ENCODE peak calls at places on chromosomes 12 and 14, in seven cellular contexts. N is Peyer's patch, F is psoas muscle, V is A673, R is stomach, U is tibial artery, L is heart left ventricle. T is an unnamed sample.

GRCh38 chr12:1252758-1253157 is 261.7 kb downstream of the ERC1 start:
- DNase-seq in N (no peak), F (no peak), V (no peak), R (no peak), U (no peak), L (no peak), T (no peak)

GRCh38 chr14:56487090-56487667 is 92.4 kb upstream of the TMEM260 start:
- DNase-seq in N (no peak), F (no peak), V (peak), R (no peak), U (no peak), L (no peak), T (peak)

GRCh38 chr14:22819191-22819988 is 4.2 kb upstream of the SLC7A7 start:
- DNase-seq in N (peak), F (no peak), V (no peak), R (peak), U (peak), L (peak), T (peak)

GRCh38 chr14:43665570-43666267 is 841.4 kb downstream of the FSCB start:
- DNase-seq in N (no peak), F (peak), V (no peak), R (no peak), U (no peak), L (no peak), T (no peak)

GRCh38 chr14:64912256-64912655 is 2.0 kb upstream of the CHURC1 start:
- DNase-seq in N (no peak), F (no peak), V (no peak), R (no peak), U (no peak), L (no peak), T (peak)

GRCh38 chr12:8453796-8454195 is 2.0 kb upstream of the CLEC6A start:
- DNase-seq in N (no peak), F (no peak), V (no peak), R (no peak), U (no peak), L (no peak), T (no peak)

GRCh38 chr14:51517116-51517515 is 134.6 kb upstream of the FRMD6 start:
- DNase-seq in N (no peak), F (no peak), V (no peak), R (no peak), U (no peak), L (no peak), T (no peak)

GRCh38 chr12:49059385-49060232 is 985 bp downstream of the KMT2D start:
- DNase-seq in N (peak), F (no peak), V (peak), R (no peak), U (no peak), L (no peak), T (peak)

GRCh38 chr12:30847259-30847658 is 79.3 kb upstream of the TSPAN11 start:
- DNase-seq in N (no peak), F (no peak), V (peak), R (no peak), U (no peak), L (no peak), T (peak)

GRCh38 chr12:39441189-39441962 is 1.5 kb downstream of the KIF21A start:
- DNase-seq in N (no peak), F (no peak), V (no peak), R (no peak), U (no peak), L (no peak), T (no peak)

GRCh38 chr12:12560587-12561304 is 1.9 kb downstream of the DUSP16 start:
- DNase-seq in N (no peak), F (no peak), V (peak), R (peak), U (peak), L (peak), T (peak)

GRCh38 chr14:89845346-89845745 is 109.2 kb downstream of the EFCAB11 start:
- DNase-seq in N (no peak), F (no peak), V (no peak), R (no peak), U (no peak), L (no peak), T (peak)

GRCh38 chr12:128727461-128727860 is 96.3 kb downstream of the SLC15A4 start:
- DNase-seq in N (no peak), F (no peak), V (no peak), R (no peak), U (no peak), L (no peak), T (peak)

GRCh38 chr12:126093911-126094310 is 1028.7 kb downstream of the AACS start:
- DNase-seq in N (no peak), F (no peak), V (peak), R (no peak), U (no peak), L (no peak), T (no peak)

GRCh38 chr12:28937196-28937595 is 211.9 kb upstream of the FAR2 start:
- DNase-seq in N (no peak), F (no peak), V (no peak), R (no peak), U (no peak), L (no peak), T (no peak)

GRCh38 chr12:5251786-5252185 is 180.1 kb upstream of the NTF3 start:
- DNase-seq in N (no peak), F (no peak), V (no peak), R (no peak), U (no peak), L (no peak), T (no peak)

GRCh38 chr14:105879503-105879866 is 353.1 kb downstream of the TMEM121 start:
- DNase-seq in N (no peak), F (no peak), V (no peak), R (peak), U (no peak), L (peak), T (no peak)

GRCh38 chr12:22678175-22678574 is 53.2 kb downstream of the ETNK1 start:
- DNase-seq in N (no peak), F (no peak), V (no peak), R (no peak), U (no peak), L (no peak), T (peak)

GRCh38 chr14:24053548-24054323 is 1.9 kb downstream of the CARMIL3 start:
- DNase-seq in N (no peak), F (no peak), V (no peak), R (no peak), U (no peak), L (no peak), T (no peak)

GRCh38 chr12:128258866-128259555 is 8.0 kb upstream of the TMEM132C start:
- DNase-seq in N (no peak), F (no peak), V (no peak), R (no peak), U (no peak), L (no peak), T (no peak)

GRCh38 chr12:65585648-65586420 is 238.4 kb upstream of the HMGA2 start:
- DNase-seq in N (no peak), F (no peak), V (peak), R (no peak), U (no peak), L (no peak), T (no peak)
- H3K27ac ChIP-seq in N (no peak), F (no peak), V (peak), R (no peak), U (no peak), L (no peak), T (no peak)

GRCh38 chr12:75781532-75782046 is 250.0 kb downstream of the PHLDA1 start:
- DNase-seq in N (no peak), F (no peak), V (no peak), R (no peak), U (no peak), L (no peak), T (no peak)

GRCh38 chr12:75783093-75783877 is 248.3 kb downstream of the PHLDA1 start:
- DNase-seq in N (no peak), F (peak), V (no peak), R (no peak), U (no peak), L (peak), T (no peak)

GRCh38 chr12:75786071-75786470 is 245.5 kb downstream of the PHLDA1 start:
- DNase-seq in N (no peak), F (no peak), V (no peak), R (no peak), U (no peak), L (no peak), T (no peak)

GRCh38 chr12:75782182-75782581 is 249.4 kb downstream of the PHLDA1 start:
- DNase-seq in N (no peak), F (no peak), V (no peak), R (no peak), U (no peak), L (no peak), T (no peak)

DNA sequence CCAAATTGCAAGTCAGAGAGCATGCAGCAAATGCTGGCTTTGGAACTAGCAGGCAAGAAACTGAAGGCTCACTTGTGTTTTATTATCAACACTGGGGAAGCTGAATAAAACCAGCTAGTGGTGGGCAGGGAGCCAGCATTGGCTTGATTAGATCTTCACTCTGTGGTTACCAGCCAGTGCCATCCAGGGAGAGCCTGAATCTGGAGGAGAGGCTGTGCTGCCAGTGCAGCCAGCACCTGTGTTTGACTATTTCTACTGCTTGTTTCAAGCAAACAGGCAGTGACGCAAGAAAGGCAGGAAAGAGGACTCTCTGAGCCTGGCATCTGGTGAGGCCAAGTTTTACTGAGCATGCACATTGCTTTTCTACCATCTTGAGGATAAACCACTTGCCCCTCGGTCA is 247.0 kb downstream of the PHLDA1 start:
- DNase-seq in N (no peak), F (peak), V (peak), R (peak), U (peak), L (peak), T (peak)
- H3K27ac ChIP-seq in N (no peak), F (no peak), V (no peak), R (peak), U (peak), L (no peak), T (no peak)

DNA sequence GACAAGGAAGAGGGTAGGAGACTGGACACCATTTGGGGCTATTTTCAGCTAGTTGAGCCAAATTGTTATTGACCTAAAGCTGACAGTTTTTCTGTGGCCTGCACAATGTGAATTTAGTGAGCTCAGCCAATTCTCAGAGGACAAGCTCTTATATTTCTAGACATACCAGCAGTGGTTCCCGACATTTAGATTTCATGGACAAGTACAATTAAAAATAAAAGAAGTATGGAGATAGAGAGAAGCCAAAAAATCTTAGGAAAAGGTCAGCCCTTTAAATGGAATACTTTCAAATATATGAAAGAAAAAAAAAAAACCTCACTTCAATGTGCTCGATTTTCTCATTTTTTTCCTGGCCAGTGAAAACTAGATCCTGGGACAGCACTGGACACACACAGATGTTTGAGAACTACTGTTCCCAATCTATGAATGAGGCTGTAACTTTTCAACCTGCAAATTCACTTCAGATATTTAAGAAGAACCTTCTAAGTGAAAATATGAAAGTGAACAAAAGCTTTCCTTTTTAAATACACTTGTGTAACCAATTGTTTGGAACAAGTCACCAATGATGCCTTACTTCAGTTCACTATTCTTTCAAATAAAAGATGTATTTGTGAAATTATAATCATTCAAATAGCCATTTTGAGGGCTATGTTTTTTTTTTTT is 109.5 kb downstream of the SLC38A1 start:
- DNase-seq in N (no peak), F (no peak), V (no peak), R (no peak), U (no peak), L (no peak), T (no peak)
- H3K27ac ChIP-seq in N (no peak), F (no peak), V (no peak), R (no peak), U (peak), L (no peak), T (no peak)

DNA sequence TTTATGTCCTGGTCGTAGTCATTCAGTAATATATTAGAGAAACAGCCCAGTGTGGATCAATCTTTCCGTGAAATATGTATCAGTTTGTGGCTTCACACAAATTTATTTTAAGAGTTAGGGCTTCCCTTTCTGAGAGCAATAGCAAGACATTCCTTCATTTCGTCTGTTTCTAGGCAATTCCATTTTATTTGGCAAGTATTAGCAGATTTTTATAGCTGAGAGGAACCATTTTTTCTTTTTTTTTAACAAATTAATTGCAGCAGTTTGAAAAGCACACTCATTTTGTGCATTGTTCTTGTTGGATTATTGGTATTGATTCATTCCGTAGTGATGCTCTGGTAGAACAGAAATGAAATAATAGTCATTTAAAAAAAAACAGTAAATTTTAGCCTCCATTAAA is 132.9 kb downstream of the SRGAP1 start:
- DNase-seq in N (no peak), F (no peak), V (no peak), R (no peak), U (no peak), L (no peak), T (no peak)
- H3K27ac ChIP-seq in N (no peak), F (no peak), V (no peak), R (no peak), U (no peak), L (no peak), T (no peak)

DNA sequence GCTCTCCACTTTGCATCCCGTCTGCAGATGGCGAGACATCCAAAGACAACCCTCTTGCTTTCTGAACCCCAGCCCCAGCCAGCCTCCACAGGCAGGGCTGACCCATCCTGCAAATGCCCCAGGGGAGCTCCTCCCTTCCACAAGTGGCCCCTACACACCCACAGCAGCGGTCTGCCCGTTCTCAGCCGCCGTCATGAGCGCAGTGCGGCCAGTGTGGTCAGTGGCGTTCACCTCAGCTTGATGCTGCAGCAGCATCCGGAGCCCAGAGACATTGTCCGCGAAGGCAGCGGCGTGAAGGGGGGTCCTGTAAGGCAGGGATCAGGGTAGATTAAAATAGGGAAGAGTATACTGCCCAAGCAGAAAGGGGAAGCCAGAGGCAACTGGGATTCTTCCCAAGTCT is 13.7 kb downstream of the ANKRD52 start:
- DNase-seq in N (no peak), F (no peak), V (no peak), R (no peak), U (no peak), L (no peak), T (no peak)
- H3K27ac ChIP-seq in N (no peak), F (no peak), V (no peak), R (no peak), U (no peak), L (no peak), T (no peak)

DNA sequence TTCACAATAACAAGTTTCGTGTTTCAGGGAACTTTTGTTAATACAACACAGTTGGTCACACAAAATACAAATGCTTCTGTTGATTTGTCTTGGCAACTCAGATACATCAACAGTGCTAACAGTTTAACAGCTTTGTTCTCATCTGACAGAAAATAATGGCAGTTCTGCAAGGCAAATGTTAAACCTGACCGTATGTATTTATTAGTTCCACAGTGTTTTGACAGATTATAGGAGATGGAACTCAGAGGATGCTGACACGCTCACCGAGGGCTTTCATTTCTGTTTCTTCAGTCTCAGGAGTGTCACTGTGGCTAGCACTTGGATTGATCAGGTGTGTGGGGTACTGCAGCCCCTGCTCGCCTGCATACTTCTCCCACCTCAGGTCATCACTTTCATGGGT is 350.6 kb downstream of the PRKD1 start:
- DNase-seq in N (no peak), F (no peak), V (no peak), R (no peak), U (no peak), L (no peak), T (no peak)
- H3K27ac ChIP-seq in N (no peak), F (no peak), V (no peak), R (no peak), U (no peak), L (no peak), T (no peak)

DNA sequence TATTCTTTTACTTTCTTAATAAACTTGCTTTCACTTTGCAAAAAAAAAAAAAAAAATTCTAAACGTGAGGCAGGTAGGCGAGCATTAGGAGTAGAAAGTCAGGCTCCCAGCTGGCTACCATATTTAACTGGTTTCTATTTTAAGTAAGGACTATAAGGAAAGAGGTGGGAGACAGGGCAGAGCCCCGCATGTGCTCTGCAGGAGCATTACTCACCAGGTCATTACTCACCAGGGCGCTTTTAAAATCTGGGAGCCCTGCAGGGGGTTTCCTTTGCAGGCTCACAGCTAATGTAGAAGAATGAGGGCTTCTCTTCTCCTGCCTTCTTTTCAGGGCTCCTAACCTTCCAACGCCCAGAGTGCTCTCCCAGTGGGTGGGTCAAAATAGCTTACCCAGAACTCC is 14.0 kb upstream of the DPF3 start:
- DNase-seq in N (no peak), F (no peak), V (peak), R (no peak), U (no peak), L (no peak), T (peak)
- H3K27ac ChIP-seq in N (no peak), F (no peak), V (peak), R (no peak), U (peak), L (no peak), T (no peak)

GRCh38 chr12:102301547-102301946 is 103.9 kb upstream of the PMCH start:
- DNase-seq in N (no peak), F (no peak), V (no peak), R (no peak), U (no peak), L (no peak), T (no peak)
- H3K27ac ChIP-seq in N (no peak), F (no peak), V (no peak), R (no peak), U (no peak), L (no peak), T (no peak)

DNA sequence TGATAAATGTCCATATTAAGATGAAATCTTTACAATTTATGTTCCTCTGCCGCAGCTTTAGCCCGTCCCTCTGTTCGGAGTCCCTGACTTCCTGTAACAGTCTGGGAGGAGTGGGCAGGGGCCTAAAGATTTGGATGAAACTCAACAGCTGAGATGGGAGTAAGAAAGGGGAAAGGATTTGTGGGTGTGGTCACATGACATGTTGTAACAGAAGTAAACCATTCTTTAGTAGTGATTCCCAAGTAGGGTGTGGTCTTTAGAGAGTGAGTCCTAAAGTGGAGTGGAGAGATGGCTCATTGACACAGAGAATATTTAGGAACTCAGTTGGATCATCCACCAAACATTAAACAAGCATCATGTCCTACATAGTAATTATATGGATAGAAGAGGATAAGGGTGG is 12.9 kb downstream of the TMEM117 start:
- DNase-seq in N (no peak), F (no peak), V (no peak), R (no peak), U (no peak), L (no peak), T (no peak)
- H3K27ac ChIP-seq in N (no peak), F (no peak), V (no peak), R (no peak), U (no peak), L (no peak), T (no peak)

DNA sequence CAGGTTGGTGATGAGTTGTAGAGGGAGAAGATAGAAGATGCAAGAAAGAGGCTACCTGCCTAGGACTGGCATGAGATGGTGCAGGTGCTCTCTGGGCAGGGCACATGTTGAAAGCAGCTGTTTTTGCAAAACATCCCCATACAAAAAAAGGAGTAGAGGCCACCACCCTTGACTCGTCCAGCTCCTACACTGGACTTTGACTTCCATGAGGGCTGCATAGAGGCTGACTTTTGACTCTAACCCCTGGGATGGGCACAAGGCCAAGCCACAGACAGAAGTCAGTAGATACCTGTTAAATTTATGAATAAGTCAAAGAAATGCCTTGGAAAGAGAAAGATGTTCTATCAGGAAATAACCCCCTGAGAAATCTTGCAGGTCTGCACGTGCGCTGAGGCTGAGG is 1139.1 kb upstream of the TMEM132C start:
- DNase-seq in N (no peak), F (no peak), V (no peak), R (no peak), U (no peak), L (no peak), T (peak)
- H3K27ac ChIP-seq in N (no peak), F (no peak), V (no peak), R (no peak), U (no peak), L (no peak), T (no peak)